ENCODE peak calls at places on chromosomes 5 and 9, in four cellular contexts. One of them, this sample, is unnamed.

GRCh38 chr5:142807378-142807911 is 37.3 kb downstream of the ARHGAP26 start:
- DNase-seq in fibroblast of pulmonary artery: no peak
- DNase-seq in cardiac fibroblast: peak
- DNase-seq in left lung: peak
- DNase-seq in this sample: no peak

GRCh38 chr5:150121448-150122157 is 34.0 kb downstream of the PDGFRB start:
- DNase-seq in fibroblast of pulmonary artery: no peak
- DNase-seq in cardiac fibroblast: no peak
- DNase-seq in left lung: peak
- DNase-seq in this sample: no peak

GRCh38 chr5:126508962-126509279 is 85.7 kb downstream of the GRAMD2B start:
- DNase-seq in left lung: no peak
- DNase-seq in fibroblast of pulmonary artery: peak
- DNase-seq in cardiac fibroblast: peak
- DNase-seq in this sample: no peak

GRCh38 chr9:116323012-116323411 is 169.4 kb downstream of the PAPPA start:
- DNase-seq in left lung: no peak
- DNase-seq in fibroblast of pulmonary artery: no peak
- DNase-seq in cardiac fibroblast: no peak
- DNase-seq in this sample: no peak

GRCh38 chr9:134181648-134182034 is 17.3 kb upstream of the RNU6ATAC start:
- DNase-seq in left lung: no peak
- DNase-seq in fibroblast of pulmonary artery: no peak
- DNase-seq in cardiac fibroblast: no peak
- DNase-seq in this sample: no peak

GRCh38 chr5:124889850-124890249 is 143.4 kb upstream of the ZNF608 start:
- DNase-seq in cardiac fibroblast: no peak
- DNase-seq in fibroblast of pulmonary artery: no peak
- DNase-seq in left lung: no peak
- DNase-seq in this sample: no peak

GRCh38 chr5:76688836-76689235 is 27.1 kb upstream of the F2R start:
- DNase-seq in fibroblast of pulmonary artery: peak
- DNase-seq in left lung: no peak
- DNase-seq in cardiac fibroblast: no peak
- DNase-seq in this sample: peak

GRCh38 chr5:134247411-134247810 is 21.5 kb upstream of the PPP2CA start:
- DNase-seq in fibroblast of pulmonary artery: peak
- DNase-seq in left lung: no peak
- DNase-seq in cardiac fibroblast: peak
- DNase-seq in this sample: peak

GRCh38 chr9:87445646-87446045 is 52.0 kb upstream of the DAPK1 start:
- DNase-seq in fibroblast of pulmonary artery: peak
- DNase-seq in cardiac fibroblast: peak
- DNase-seq in left lung: no peak
- DNase-seq in this sample: no peak

GRCh38 chr9:35162605-35163315 is 951 bp downstream of the UNC13B start:
- DNase-seq in cardiac fibroblast: no peak
- DNase-seq in fibroblast of pulmonary artery: no peak
- DNase-seq in left lung: no peak
- DNase-seq in this sample: no peak

GRCh38 chr5:89313804-89314588 is 431.0 kb upstream of the MEF2C start:
- DNase-seq in left lung: no peak
- DNase-seq in cardiac fibroblast: peak
- DNase-seq in fibroblast of pulmonary artery: peak
- DNase-seq in this sample: peak

GRCh38 chr5:126435261-126435660 is 12.1 kb downstream of the GRAMD2B start:
- DNase-seq in left lung: no peak
- DNase-seq in cardiac fibroblast: no peak
- DNase-seq in fibroblast of pulmonary artery: no peak
- DNase-seq in this sample: no peak

DNA sequence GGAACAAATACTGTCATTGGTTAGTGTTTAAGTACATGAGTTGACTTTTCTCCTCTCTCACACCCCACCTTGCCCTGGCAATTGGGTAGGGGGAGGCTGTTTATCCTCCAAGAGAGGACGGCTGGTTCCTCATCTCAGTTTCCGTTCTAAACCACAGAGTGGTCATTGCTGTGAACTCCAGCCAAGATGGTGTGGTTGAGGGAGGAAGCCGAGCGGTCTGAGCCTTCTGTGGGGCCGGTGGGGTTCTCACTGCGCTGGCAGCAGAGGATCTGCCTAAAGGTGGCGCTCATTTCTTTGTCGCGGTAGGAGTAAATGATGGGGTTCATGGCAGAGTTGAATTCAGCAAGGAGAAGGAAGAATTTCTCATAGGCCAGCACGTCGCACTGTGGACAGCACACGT is 163.0 kb downstream of the LPAR1 start:
- DNase-seq in fibroblast of pulmonary artery: no peak
- DNase-seq in left lung: peak
- DNase-seq in cardiac fibroblast: no peak
- DNase-seq in this sample: no peak
- TF ChIP-seq CTCF in fibroblast of pulmonary artery: no peak
- TF ChIP-seq CTCF in left lung: peak
- TF ChIP-seq CTCF in cardiac fibroblast: no peak
- TF ChIP-seq CTCF in this sample: no peak

DNA sequence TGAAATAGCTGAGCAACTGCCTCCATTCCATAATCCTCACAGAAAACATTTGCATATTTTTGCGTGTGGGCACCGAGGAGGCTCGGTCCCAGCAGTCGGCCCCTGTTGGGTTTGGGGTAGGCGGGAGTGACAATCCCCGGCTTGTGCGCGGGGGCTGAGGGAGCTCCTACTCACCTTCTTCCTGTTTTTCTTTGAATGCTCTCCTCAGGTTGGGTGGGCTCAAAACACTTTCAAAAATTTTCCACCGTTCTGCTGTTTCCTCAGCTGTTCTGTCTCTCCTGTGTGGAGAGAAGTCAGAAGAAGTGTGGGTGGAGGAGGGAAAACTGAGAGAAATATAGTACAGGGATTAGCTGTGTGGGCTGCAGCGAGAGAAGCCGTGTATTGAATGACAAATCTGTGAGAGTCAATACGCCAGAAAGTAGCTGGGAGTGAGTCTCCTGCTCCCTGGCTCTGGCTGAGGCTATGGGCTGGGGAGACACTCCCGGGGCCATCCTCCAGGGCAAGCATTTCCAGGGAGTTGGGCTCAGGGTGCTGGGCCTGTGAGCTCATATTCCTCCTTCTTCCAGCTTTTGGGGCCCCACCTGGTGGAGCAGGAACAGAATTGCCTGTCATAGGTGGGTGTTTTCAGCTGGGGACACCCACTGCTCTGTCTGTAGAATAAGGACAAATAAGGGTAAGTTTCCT is 84.7 kb downstream of the CMYA5 start:
- DNase-seq in cardiac fibroblast: peak
- DNase-seq in fibroblast of pulmonary artery: peak
- DNase-seq in left lung: no peak
- DNase-seq in this sample: peak
- TF ChIP-seq CTCF in cardiac fibroblast: peak
- TF ChIP-seq CTCF in fibroblast of pulmonary artery: peak
- TF ChIP-seq CTCF in left lung: no peak
- TF ChIP-seq CTCF in this sample: peak

GRCh38 chr5:102666164-102666951 is 88.7 kb upstream of the PAM start:
- DNase-seq in fibroblast of pulmonary artery: no peak
- DNase-seq in cardiac fibroblast: no peak
- DNase-seq in left lung: no peak
- DNase-seq in this sample: peak

GRCh38 chr5:102668220-102668930 is 86.7 kb upstream of the PAM start:
- DNase-seq in cardiac fibroblast: no peak
- DNase-seq in fibroblast of pulmonary artery: no peak
- DNase-seq in left lung: no peak
- DNase-seq in this sample: no peak

GRCh38 chr5:102664946-102665345 is 90.2 kb upstream of the PAM start:
- DNase-seq in left lung: no peak
- DNase-seq in fibroblast of pulmonary artery: no peak
- DNase-seq in cardiac fibroblast: no peak
- DNase-seq in this sample: no peak

DNA sequence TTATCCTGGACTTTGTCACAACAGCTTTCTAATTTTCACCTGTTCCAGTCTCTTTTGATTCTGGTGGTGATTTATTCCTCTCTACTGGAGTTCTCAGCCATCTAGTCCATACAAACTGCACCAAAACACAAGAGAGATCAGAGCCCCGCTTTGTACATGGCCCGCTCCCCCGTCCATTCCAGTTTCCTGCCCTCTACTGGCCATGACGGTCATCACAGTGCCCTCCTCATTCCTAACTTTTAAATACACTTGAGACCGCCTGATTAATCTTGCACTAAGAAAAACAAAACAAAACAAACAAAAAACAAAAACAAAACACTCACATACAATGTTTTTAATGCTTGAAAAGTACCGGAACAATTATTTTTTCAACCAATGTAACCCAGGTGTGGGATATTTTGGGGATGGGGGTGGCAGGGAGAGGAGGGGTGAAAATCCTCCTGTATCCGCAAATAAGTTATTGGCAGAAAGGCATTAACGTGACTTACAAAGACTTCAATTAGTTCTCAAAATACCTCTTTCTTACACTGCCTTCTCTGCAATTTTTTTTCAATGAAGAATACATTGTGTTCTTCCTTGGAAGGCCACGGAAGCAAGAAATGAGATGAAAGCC is 84.8 kb upstream of the PAM start:
- DNase-seq in left lung: no peak
- DNase-seq in cardiac fibroblast: no peak
- DNase-seq in fibroblast of pulmonary artery: peak
- DNase-seq in this sample: no peak
- TF ChIP-seq CTCF in left lung: no peak
- TF ChIP-seq CTCF in cardiac fibroblast: peak
- TF ChIP-seq CTCF in fibroblast of pulmonary artery: peak
- TF ChIP-seq CTCF in this sample: peak

DNA sequence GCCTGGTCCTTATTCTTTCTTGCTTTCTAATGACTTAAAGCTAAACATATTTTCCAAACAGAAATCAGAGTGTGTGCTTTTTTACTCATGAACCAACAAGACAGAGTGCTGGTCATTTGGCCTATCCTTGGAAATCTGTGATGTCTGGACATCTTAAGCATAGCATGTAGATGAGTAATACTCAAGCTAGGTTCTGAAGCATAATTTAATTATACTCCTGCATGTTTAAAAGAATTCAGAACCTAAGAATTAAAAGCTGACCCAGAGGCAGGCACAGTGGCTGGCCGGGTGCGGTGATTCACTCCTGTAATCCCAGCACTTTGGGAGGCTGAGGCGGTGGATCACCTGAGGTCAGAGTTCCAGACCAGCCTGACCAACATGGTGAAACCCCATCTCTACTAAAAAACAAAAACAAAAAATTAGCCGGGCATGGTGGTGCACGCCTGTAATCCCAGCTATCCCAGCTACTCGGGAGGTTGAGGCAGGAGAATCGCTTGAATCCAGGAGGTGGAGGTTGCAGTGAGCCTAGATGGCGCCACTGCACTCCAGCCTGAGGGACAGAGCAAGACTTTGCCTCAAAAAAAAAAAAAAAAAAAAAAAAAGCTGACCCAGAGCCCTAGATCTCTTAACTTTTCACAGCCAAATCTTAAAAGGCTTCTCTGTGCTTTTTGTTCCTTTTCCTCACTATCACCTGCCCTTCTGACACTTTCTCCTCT is 16.2 kb upstream of the TJP2 start:
- DNase-seq in left lung: no peak
- DNase-seq in cardiac fibroblast: no peak
- DNase-seq in fibroblast of pulmonary artery: peak
- DNase-seq in this sample: peak
- TF ChIP-seq CTCF in left lung: peak
- TF ChIP-seq CTCF in cardiac fibroblast: peak
- TF ChIP-seq CTCF in fibroblast of pulmonary artery: peak
- TF ChIP-seq CTCF in this sample: peak

GRCh38 chr5:5270958-5271605 is 131.0 kb downstream of the ADAMTS16 start:
- DNase-seq in cardiac fibroblast: peak
- DNase-seq in left lung: peak
- DNase-seq in fibroblast of pulmonary artery: peak
- DNase-seq in this sample: peak
- TF ChIP-seq CTCF in cardiac fibroblast: no peak
- TF ChIP-seq CTCF in left lung: no peak
- TF ChIP-seq CTCF in fibroblast of pulmonary artery: no peak
- TF ChIP-seq CTCF in this sample: no peak

GRCh38 chr9:17216011-17216410 is 81.2 kb downstream of the CNTLN start:
- DNase-seq in left lung: no peak
- DNase-seq in fibroblast of pulmonary artery: no peak
- DNase-seq in cardiac fibroblast: no peak
- DNase-seq in this sample: peak

GRCh38 chr9:17222932-17223331 is 88.1 kb downstream of the CNTLN start:
- DNase-seq in fibroblast of pulmonary artery: no peak
- DNase-seq in cardiac fibroblast: no peak
- DNase-seq in left lung: no peak
- DNase-seq in this sample: no peak

DNA sequence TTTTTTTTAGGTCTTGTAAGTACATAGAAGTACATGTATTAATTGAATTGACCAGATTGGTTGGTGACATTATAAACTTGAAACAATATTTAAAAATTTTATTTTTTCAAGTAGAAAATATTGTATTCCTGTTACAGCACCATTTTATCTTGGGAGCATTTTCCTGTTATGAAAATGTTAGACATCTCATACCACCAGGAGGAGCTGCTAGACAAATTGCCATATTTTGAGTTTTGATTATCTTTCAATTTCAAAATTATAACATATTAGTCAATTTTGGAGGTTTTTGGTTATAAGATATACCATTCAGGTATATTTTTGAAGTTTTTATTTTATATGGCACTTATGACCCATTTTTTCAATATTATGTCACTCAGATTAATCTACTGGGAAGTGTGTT is 84.4 kb downstream of the CNTLN start:
- DNase-seq in cardiac fibroblast: peak
- DNase-seq in left lung: no peak
- DNase-seq in fibroblast of pulmonary artery: peak
- DNase-seq in this sample: no peak
- TF ChIP-seq CTCF in cardiac fibroblast: peak
- TF ChIP-seq CTCF in left lung: no peak
- TF ChIP-seq CTCF in fibroblast of pulmonary artery: peak
- TF ChIP-seq CTCF in this sample: peak

GRCh38 chr5:132103969-132104391 is 30.4 kb downstream of the CSF2 start:
- DNase-seq in fibroblast of pulmonary artery: no peak
- DNase-seq in left lung: no peak
- DNase-seq in cardiac fibroblast: no peak
- DNase-seq in this sample: no peak
- TF ChIP-seq CTCF in fibroblast of pulmonary artery: no peak
- TF ChIP-seq CTCF in left lung: no peak
- TF ChIP-seq CTCF in cardiac fibroblast: no peak
- TF ChIP-seq CTCF in this sample: no peak

This sample was measured in HFFc6.